ENCODE peak calls at places on chromosomes 13 and 19, in eight cellular contexts. H, V, A, L, F, B, D and X are unnamed samples.
A peak's percentile ranks its signal among the peaks of the same experiment; 100 is the strongest.

GRCh38 chr13:105925496-105925895 is 610.0 kb downstream of the EFNB2 start:
- DNase-seq in H (no peak), V (no peak), A (no peak), L (no peak), F (no peak), B (no peak), D (no peak), X (no peak)

GRCh38 chr19:39819786-39820185 is 14.2 kb downstream of the DYRK1B start:
- DNase-seq in H (no peak), V (no peak), A (no peak), L (no peak), F (no peak), B (no peak), D (no peak), X (no peak)

GRCh38 chr13:45361596-45362206 is 20.7 kb upstream of the TPT1 start:
- DNase-seq in H (no peak), V (no peak), A (no peak), L (no peak), F (no peak), B (no peak), D (no peak), X (no peak)

GRCh38 chr19:57317503-57317902 is 2.8 kb upstream of the ZNF543 start:
- DNase-seq in H (no peak), V (no peak), A (no peak), L (no peak), F (no peak), B (no peak), D (no peak), X (no peak)

GRCh38 chr19:53906211-53907192 is 2.6 kb upstream of the CACNG7 start:
- DNase-seq in H (peak; percentile 97), V (peak; percentile 43), A (no peak), L (no peak), F (peak; percentile 45), B (peak; percentile 77), D (peak; percentile 49), X (no peak)

GRCh38 chr13:96053003-96053703 is at the start of gene UGGT2:
- DNase-seq in H (peak; percentile 88), V (peak; percentile 92), A (peak; percentile 77), L (peak; percentile 96), F (peak; percentile 95), B (peak; percentile 98), D (peak; percentile 76), X (peak; percentile 8)

GRCh38 chr19:50695251-50696064 is 24.1 kb downstream of the SHANK1 start:
- DNase-seq in H (peak; percentile 82), V (no peak), A (no peak), L (no peak), F (no peak), B (no peak), D (peak; percentile 56), X (no peak)

GRCh38 chr13:114131581-114132418 is 623 bp downstream of the RASA3 start:
- DNase-seq in H (no peak), V (peak; percentile 34), A (no peak), L (no peak), F (no peak), B (no peak), D (no peak), X (no peak)

GRCh38 chr19:48609571-48610108 is 3.1 kb downstream of the SPACA4 start:
- DNase-seq in H (no peak), V (no peak), A (no peak), L (no peak), F (no peak), B (no peak), D (no peak), X (no peak)

GRCh38 chr19:1145635-1146417 is 28.2 kb downstream of the SBNO2 start:
- DNase-seq in H (no peak), V (no peak), A (no peak), L (no peak), F (no peak), B (no peak), D (no peak), X (no peak)

GRCh38 chr13:107669356-107669755 is 546.0 kb downstream of the LIG4 start:
- DNase-seq in H (no peak), V (peak; percentile 29), A (no peak), L (no peak), F (no peak), B (no peak), D (no peak), X (no peak)

GRCh38 chr19:58058428-58058827 is 654 bp upstream of the ZNF135 start:
- DNase-seq in H (peak; percentile 44), V (no peak), A (no peak), L (no peak), F (no peak), B (no peak), D (no peak), X (no peak)

GRCh38 chr13:43389573-43389972 is 366.2 kb downstream of the DNAJC15 start:
- DNase-seq in H (no peak), V (no peak), A (no peak), L (no peak), F (no peak), B (no peak), D (no peak), X (no peak)

GRCh38 chr19:1267441-1268391 is 1.4 kb upstream of the CIRBP start:
- DNase-seq in H (no peak), V (no peak), A (no peak), L (peak; percentile 66), F (no peak), B (no peak), D (no peak), X (no peak)

GRCh38 chr19:6707011-6707657 is 13.3 kb downstream of the C3 start:
- DNase-seq in H (no peak), V (no peak), A (no peak), L (peak; percentile 34), F (no peak), B (no peak), D (no peak), X (no peak)

GRCh38 chr13:79780240-79780639 is 299.3 kb downstream of the NDFIP2 start:
- DNase-seq in H (no peak), V (peak; percentile 52), A (no peak), L (no peak), F (no peak), B (no peak), D (no peak), X (no peak)

GRCh38 chr19:18157465-18158063 is 4.6 kb downstream of the PIK3R2 start:
- DNase-seq in H (peak; percentile 62), V (peak; percentile 98), A (no peak), L (no peak), F (no peak), B (no peak), D (no peak), X (no peak)

GRCh38 chr19:39524495-39524894 is 8.2 kb downstream of the EID2B start:
- DNase-seq in H (no peak), V (no peak), A (no peak), L (peak; percentile 18), F (no peak), B (no peak), D (no peak), X (no peak)

GRCh38 chr13:48819376-48819775 is 156.3 kb upstream of the FNDC3A start:
- DNase-seq in H (no peak), V (no peak), A (no peak), L (no peak), F (no peak), B (no peak), D (no peak), X (no peak)

GRCh38 chr13:57311009-57311586 is 144.1 kb downstream of the PRR20E start:
- DNase-seq in H (peak; percentile 58), V (peak; percentile 11), A (no peak), L (no peak), F (no peak), B (no peak), D (peak; percentile 21), X (no peak)

GRCh38 chr13:108437496-108437895 is 168.0 kb downstream of the TNFSF13B start:
- DNase-seq in H (no peak), V (no peak), A (no peak), L (no peak), F (no peak), B (no peak), D (no peak), X (no peak)

GRCh38 chr19:14434543-14435319 is 1.6 kb downstream of the PKN1 start:
- DNase-seq in H (no peak), V (no peak), A (peak; percentile 36), L (peak; percentile 85), F (peak; percentile 52), B (peak; percentile 78), D (no peak), X (no peak)
- H3K27ac ChIP-seq in H (no peak overlapping the region), V (no peak overlapping the region), A (peak overlapping the region; percentile 82), L (peak overlapping the region; percentile 48), F (peak overlapping the region; percentile 51), B (peak overlapping the region; percentile 94), D (no peak overlapping the region), X (peak overlapping the region; percentile 89)

GRCh38 chr13:112846411-112847115 is 122.5 kb upstream of the MCF2L start:
- DNase-seq in H (no peak), V (no peak), A (no peak), L (no peak), F (no peak), B (no peak), D (no peak), X (no peak)

GRCh38 chr13:112844411-112844810 is 124.6 kb upstream of the MCF2L start:
- DNase-seq in H (no peak), V (no peak), A (no peak), L (no peak), F (no peak), B (no peak), D (no peak), X (no peak)

GRCh38 chr13:112843392-112844250 is 125.4 kb upstream of the MCF2L start:
- DNase-seq in H (no peak), V (no peak), A (no peak), L (no peak), F (no peak), B (no peak), D (no peak), X (no peak)

GRCh38 chr13:112844879-112845278 is 124.1 kb upstream of the MCF2L start:
- DNase-seq in H (no peak), V (no peak), A (no peak), L (no peak), F (no peak), B (no peak), D (no peak), X (no peak)

GRCh38 chr13:112845511-112846144 is 123.4 kb upstream of the MCF2L start:
- DNase-seq in H (no peak), V (no peak), A (no peak), L (no peak), F (no peak), B (no peak), D (no peak), X (no peak)
- H3K36me3 ChIP-seq in H (peaks cover 6% of the 10 kb centered on the region), V (no peaks in the 10 kb centered on the region), A (peaks cover 4% of the 10 kb centered on the region), L (no peaks in the 10 kb centered on the region), F (no peaks in the 10 kb centered on the region), B (peaks cover 69% of the 10 kb centered on the region), D (peaks cover 35% of the 10 kb centered on the region), X (no peaks in the 10 kb centered on the region)

GRCh38 chr13:111503376-111503775 is 182.9 kb downstream of the TEX29 start:
- DNase-seq in H (no peak), V (no peak), A (no peak), L (no peak), F (no peak), B (no peak), D (no peak), X (no peak)
- H3K27me3 ChIP-seq in H (no peaks in the 10 kb centered on the region), V (no peaks in the 10 kb centered on the region), A (no peaks in the 10 kb centered on the region), L (no peaks in the 10 kb centered on the region), F (no peaks in the 10 kb centered on the region), B (peaks cover 8% of the 10 kb centered on the region), D (no peaks in the 10 kb centered on the region), X (peaks cover 33% of the 10 kb centered on the region)

DNA sequence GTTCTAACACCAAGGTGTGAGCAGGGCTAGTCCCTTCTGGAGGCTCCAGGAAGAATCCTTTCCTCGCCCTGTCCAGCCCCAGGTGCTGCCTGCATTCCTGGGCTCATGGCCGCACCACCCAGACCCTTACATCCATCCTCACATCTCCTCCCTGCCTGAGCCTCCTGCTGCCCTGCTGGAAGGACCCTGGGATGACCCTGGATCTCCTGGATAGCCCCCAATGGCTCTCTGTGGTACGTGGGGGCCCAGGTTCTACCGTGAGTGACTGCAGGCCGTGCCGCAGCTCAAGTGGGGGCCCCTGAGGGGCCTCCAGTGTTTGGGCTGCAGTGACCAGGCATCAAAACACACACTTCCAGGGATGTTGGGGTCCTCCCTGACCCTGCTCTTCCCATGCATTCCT is 8.3 kb upstream of the MCF2L start:
- DNase-seq in H (no peak), V (no peak), A (no peak), L (peak; percentile 6), F (no peak), B (peak; percentile 36), D (no peak), X (no peak)
- H3K27ac ChIP-seq in H (no peak overlapping the region), V (no peak overlapping the region), A (no peak overlapping the region), L (no peak overlapping the region), F (no peak overlapping the region), B (peak overlapping the region; percentile 94), D (no peak overlapping the region), X (peak overlapping the region; percentile 71)